ENCODE peak calls at places on chromosomes 3 and 15, in ten cellular contexts. V is AG04450; Z is NB4; B is endothelial cell of umbilical vein; S is MM.1S; D is Panc1; P is CD8-positive, alpha-beta T cell; U is bronchial epithelial cell; F is cardiac muscle cell; G is left ventricle myocardium inferior. H is an unnamed sample.

GRCh38 chr3:196624008-196624790 is 15.3 kb upstream of the NRROS start:
- DNase-seq in V (no peak), Z (peak), B (no peak), S (no peak), D (no peak), P (no peak), U (no peak), F (no peak), G (no peak), H (no peak)

GRCh38 chr15:89822611-89822950 is 7.9 kb upstream of the ANPEP start:
- DNase-seq in V (no peak), Z (no peak), B (no peak), S (no peak), D (no peak), P (no peak), U (no peak), F (no peak), G (no peak), H (no peak)

GRCh38 chr3:112446343-112446742 is 52.9 kb downstream of the BTLA start:
- DNase-seq in V (no peak), Z (no peak), B (no peak), S (no peak), D (no peak), P (no peak), U (no peak), F (peak), G (no peak), H (no peak)

GRCh38 chr3:11282250-11283125 is 10.3 kb downstream of the ATG7 start:
- DNase-seq in V (no peak), Z (peak), B (no peak), S (no peak), D (no peak), P (no peak), U (no peak), F (peak), G (peak), H (peak)

GRCh38 chr3:23888617-23889228 is 28.1 kb downstream of the NKIRAS1 start:
- DNase-seq in V (no peak), Z (peak), B (peak), S (peak), D (peak), P (no peak), U (peak), F (peak), G (no peak), H (peak)

GRCh38 chr15:48925714-48926223 is 38.0 kb downstream of the SHC4 start:
- DNase-seq in V (peak), Z (peak), B (peak), S (no peak), D (peak), P (no peak), U (peak), F (peak), G (no peak), H (no peak)

GRCh38 chr3:129336093-129336706 is 57.5 kb downstream of the HMCES start:
- DNase-seq in V (no peak), Z (no peak), B (no peak), S (no peak), D (no peak), P (no peak), U (no peak), F (no peak), G (no peak), H (no peak)

GRCh38 chr3:188913084-188913483 is 258.7 kb upstream of the TPRG1 start:
- DNase-seq in V (no peak), Z (no peak), B (no peak), S (no peak), D (no peak), P (no peak), U (no peak), F (no peak), G (no peak), H (no peak)

GRCh38 chr15:40755821-40756220 is 767 bp upstream of the RMDN3 start:
- DNase-seq in V (no peak), Z (peak), B (no peak), S (no peak), D (no peak), P (no peak), U (no peak), F (no peak), G (no peak), H (no peak)

GRCh38 chr15:80977627-80978036 is 12.0 kb downstream of the MESD start:
- DNase-seq in V (no peak), Z (peak), B (peak), S (peak), D (no peak), P (no peak), U (peak), F (peak), G (peak), H (no peak)

GRCh38 chr3:244041-244440 is 47.5 kb downstream of the CHL1 start:
- DNase-seq in V (peak), Z (peak), B (no peak), S (no peak), D (no peak), P (no peak), U (no peak), F (no peak), G (no peak), H (no peak)

GRCh38 chr3:146589899-146590508 is 15.1 kb downstream of the PLSCR5 start:
- DNase-seq in V (peak), Z (peak), B (peak), S (peak), D (peak), P (no peak), U (peak), F (peak), G (no peak), H (peak)

GRCh38 chr3:12916159-12916558 is 74.8 kb upstream of the RPL32 start:
- DNase-seq in V (no peak), Z (peak), B (no peak), S (no peak), D (no peak), P (peak), U (no peak), F (no peak), G (no peak), H (peak)

GRCh38 chr3:172159962-172160538 is 120.7 kb downstream of the FNDC3B start:
- DNase-seq in V (no peak), Z (peak), B (no peak), S (no peak), D (no peak), P (no peak), U (no peak), F (peak), G (no peak), H (no peak)

GRCh38 chr3:177893321-177893720 is 642.9 kb upstream of the KCNMB2 start:
- DNase-seq in V (no peak), Z (no peak), B (peak), S (no peak), D (no peak), P (no peak), U (no peak), F (no peak), G (no peak), H (no peak)

GRCh38 chr3:50662408-50662807 is 12.3 kb upstream of the DOCK3 start:
- DNase-seq in V (no peak), Z (no peak), B (no peak), S (no peak), D (no peak), P (no peak), U (no peak), F (no peak), G (no peak), H (no peak)

GRCh38 chr3:127015282-127016042 is 32.5 kb downstream of the PLXNA1 start:
- DNase-seq in V (no peak), Z (peak), B (no peak), S (no peak), D (no peak), P (no peak), U (no peak), F (no peak), G (no peak), H (peak)

GRCh38 chr3:21995079-21995607 is 244.1 kb upstream of the ZNF385D start:
- DNase-seq in V (no peak), Z (no peak), B (no peak), S (no peak), D (no peak), P (no peak), U (no peak), F (no peak), G (no peak), H (no peak)

GRCh38 chr3:124429129-124429815 is 301.0 kb upstream of the UMPS start:
- DNase-seq in V (no peak), Z (peak), B (peak), S (no peak), D (no peak), P (no peak), U (peak), F (peak), G (no peak), H (no peak)

GRCh38 chr15:68536331-68537095 is 42.3 kb upstream of the CORO2B start:
- DNase-seq in V (peak), Z (no peak), B (no peak), S (no peak), D (no peak), P (no peak), U (peak), F (peak), G (no peak), H (no peak)

GRCh38 chr3:81761904-81762565 is 590 bp upstream of the GBE1 start:
- DNase-seq in V (no peak), Z (no peak), B (no peak), S (no peak), D (no peak), P (no peak), U (peak), F (no peak), G (no peak), H (peak)

DNA sequence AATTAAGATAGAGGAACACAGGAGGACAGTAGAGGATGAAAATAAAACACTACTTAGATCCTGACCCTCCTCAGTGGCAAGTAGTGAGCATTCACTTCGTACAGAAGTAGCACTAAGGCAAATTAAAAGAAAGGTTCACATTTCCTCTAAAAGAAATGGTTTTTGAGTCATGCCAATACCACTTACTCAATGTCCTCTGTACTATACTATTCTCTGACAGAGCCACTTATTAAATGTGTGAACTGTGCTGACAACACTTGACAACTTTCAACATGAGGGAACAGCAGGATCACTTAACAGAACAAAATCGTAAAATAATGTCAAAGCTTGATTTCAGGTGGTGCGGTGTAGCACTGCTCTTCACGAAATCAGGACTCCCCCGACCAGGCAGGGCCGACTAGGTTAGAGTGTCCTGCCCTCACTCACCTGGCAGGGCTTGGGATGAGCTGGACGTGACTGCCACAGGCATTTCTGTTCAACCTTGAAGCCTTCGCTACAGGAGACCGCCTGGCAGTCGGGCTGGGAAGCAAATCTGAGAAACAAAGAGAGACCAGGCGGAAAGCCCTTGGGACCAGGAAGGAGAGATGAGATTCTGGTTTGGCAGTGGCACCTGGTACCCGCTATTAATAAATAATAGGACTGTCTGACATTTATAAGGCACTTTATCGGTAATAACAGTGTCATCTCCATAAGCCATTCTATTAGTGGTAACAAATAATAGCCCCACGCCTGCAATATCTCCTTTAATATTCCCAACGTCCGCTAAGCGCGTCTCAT is 602 bp upstream of the SLC27A2 start:
- DNase-seq in V (no peak), Z (peak), B (no peak), S (no peak), D (no peak), P (no peak), U (no peak), F (no peak), G (no peak), H (no peak)
- H3K4me3 ChIP-seq in V (peak), Z (peak), B (no peak), S (peak), D (peak), P (no peak), U (peak), F (peak), G (peak), H (no peak)

GRCh38 chr15:52579852-52580251 is 11.0 kb upstream of the ARPP19 start:
- DNase-seq in V (no peak), Z (no peak), B (no peak), S (no peak), D (no peak), P (no peak), U (no peak), F (no peak), G (no peak), H (no peak)
- H3K4me3 ChIP-seq in V (no peak), Z (no peak), B (no peak), S (no peak), D (no peak), P (no peak), U (no peak), F (no peak), G (no peak), H (no peak)

GRCh38 chr15:65952425-65953053 is 83.2 kb downstream of the RAB11A start:
- DNase-seq in V (no peak), Z (peak), B (peak), S (peak), D (no peak), P (no peak), U (peak), F (peak), G (no peak), H (no peak)
- H3K4me3 ChIP-seq in V (no peak), Z (no peak), B (no peak), S (no peak), D (no peak), P (no peak), U (no peak), F (no peak), G (no peak), H (no peak)

GRCh38 chr3:72446406-72447058 is 401.7 kb downstream of the SHQ1 start:
- DNase-seq in V (no peak), Z (no peak), B (no peak), S (peak), D (no peak), P (peak), U (peak), F (no peak), G (no peak), H (no peak)

GRCh38 chr3:72448375-72448823 is 399.8 kb downstream of the SHQ1 start:
- DNase-seq in V (no peak), Z (peak), B (no peak), S (no peak), D (no peak), P (no peak), U (no peak), F (no peak), G (no peak), H (no peak)

GRCh38 chr3:72448858-72449257 is 399.4 kb downstream of the SHQ1 start:
- DNase-seq in V (no peak), Z (peak), B (no peak), S (no peak), D (no peak), P (no peak), U (peak), F (peak), G (no peak), H (no peak)

GRCh38 chr3:72445827-72446405 is 402.3 kb downstream of the SHQ1 start:
- DNase-seq in V (no peak), Z (peak), B (peak), S (no peak), D (no peak), P (no peak), U (peak), F (no peak), G (no peak), H (no peak)

DNA sequence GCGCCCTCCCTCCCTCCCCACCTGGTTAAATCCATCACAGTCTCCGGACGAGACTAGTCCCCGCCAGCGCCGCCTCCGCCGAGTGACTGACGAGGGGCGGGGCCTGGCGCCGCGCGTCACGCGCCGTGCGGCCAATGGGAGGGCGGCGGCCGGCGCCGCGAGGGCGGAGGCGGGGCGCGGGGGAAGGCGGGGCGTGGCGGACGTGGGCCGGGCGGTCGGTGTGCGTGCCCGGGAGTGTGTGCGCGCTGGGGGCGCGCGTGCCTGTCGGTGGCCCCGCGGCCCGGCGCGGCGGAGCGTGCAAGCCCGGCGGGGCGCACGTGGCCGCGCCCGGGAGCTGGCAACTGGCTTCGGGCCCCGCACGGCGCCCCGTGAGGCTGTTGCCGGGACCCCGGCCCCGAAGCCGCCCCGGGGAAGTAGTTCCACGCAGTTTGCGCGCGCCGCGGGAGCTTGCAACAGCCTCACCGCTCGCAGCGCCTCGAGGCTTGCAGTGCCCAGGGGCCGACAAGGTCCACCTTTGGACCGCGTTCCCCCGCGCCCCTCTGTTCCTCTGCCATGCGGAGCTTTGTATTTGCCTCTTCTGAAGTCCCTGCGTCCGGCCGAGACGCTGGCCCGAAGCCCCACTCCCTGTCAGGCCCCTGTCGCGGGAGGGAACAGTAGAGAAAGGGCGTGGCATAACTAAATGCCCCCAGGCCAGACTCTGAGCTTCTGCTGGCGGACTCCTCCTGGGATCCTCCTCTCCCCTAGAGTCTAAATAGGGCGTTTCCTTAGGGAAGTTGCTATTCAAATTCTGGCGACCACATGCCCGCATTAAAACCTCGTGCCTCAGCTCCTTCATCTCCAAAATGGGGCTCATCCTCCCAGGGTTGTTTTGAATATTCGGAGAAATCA is 400.9 kb downstream of the SHQ1 start:
- DNase-seq in V (peak), Z (peak), B (peak), S (peak), D (no peak), P (peak), U (peak), F (peak), G (peak), H (peak)
- H3K4me3 ChIP-seq in V (peak), Z (peak), B (peak), S (peak), D (peak), P (peak), U (peak), F (peak), G (peak), H (peak)